ENCODE peak calls at places on chromosome 1, in five cellular contexts. One of them, this sample, is unnamed.

GRCh38 chr1:111747282-111747734 is 8.1 kb upstream of the INKA2 start:
- DNase-seq in IMR-90: peak
- DNase-seq in H9: peak
- DNase-seq in H1: no peak
- DNase-seq in neuronal stem cell: no peak
- DNase-seq in this sample: peak

GRCh38 chr1:1629430-1630190 is 2.4 kb upstream of the MMP23B start:
- DNase-seq in IMR-90: no peak
- DNase-seq in H9: no peak
- DNase-seq in H1: no peak
- DNase-seq in neuronal stem cell: no peak
- DNase-seq in this sample: no peak

GRCh38 chr1:229029644-229030235 is 241.2 kb upstream of the RAB4A start:
- DNase-seq in IMR-90: no peak
- DNase-seq in H9: no peak
- DNase-seq in H1: no peak
- DNase-seq in neuronal stem cell: no peak
- DNase-seq in this sample: no peak

GRCh38 chr1:27527223-27527856 is 37.4 kb upstream of the WASF2 start:
- DNase-seq in IMR-90: peak
- DNase-seq in H9: peak
- DNase-seq in H1: peak
- DNase-seq in neuronal stem cell: peak
- DNase-seq in this sample: peak

GRCh38 chr1:30804822-30805221 is 47.2 kb upstream of the LAPTM5 start:
- DNase-seq in IMR-90: no peak
- DNase-seq in H9: no peak
- DNase-seq in H1: no peak
- DNase-seq in neuronal stem cell: no peak
- DNase-seq in this sample: no peak

GRCh38 chr1:226051356-226051755 is 11.2 kb upstream of the H3-3A start:
- DNase-seq in IMR-90: no peak
- DNase-seq in H9: no peak
- DNase-seq in H1: no peak
- DNase-seq in neuronal stem cell: no peak
- DNase-seq in this sample: no peak

GRCh38 chr1:159647616-159648015 is 60.0 kb downstream of the APCS start:
- DNase-seq in IMR-90: no peak
- DNase-seq in H9: no peak
- DNase-seq in H1: no peak
- DNase-seq in neuronal stem cell: no peak
- DNase-seq in this sample: no peak

GRCh38 chr1:167165948-167166702 is 54.6 kb upstream of the POU2F1 start:
- DNase-seq in IMR-90: no peak
- DNase-seq in H9: peak
- DNase-seq in H1: peak
- DNase-seq in neuronal stem cell: peak
- DNase-seq in this sample: no peak

DNA sequence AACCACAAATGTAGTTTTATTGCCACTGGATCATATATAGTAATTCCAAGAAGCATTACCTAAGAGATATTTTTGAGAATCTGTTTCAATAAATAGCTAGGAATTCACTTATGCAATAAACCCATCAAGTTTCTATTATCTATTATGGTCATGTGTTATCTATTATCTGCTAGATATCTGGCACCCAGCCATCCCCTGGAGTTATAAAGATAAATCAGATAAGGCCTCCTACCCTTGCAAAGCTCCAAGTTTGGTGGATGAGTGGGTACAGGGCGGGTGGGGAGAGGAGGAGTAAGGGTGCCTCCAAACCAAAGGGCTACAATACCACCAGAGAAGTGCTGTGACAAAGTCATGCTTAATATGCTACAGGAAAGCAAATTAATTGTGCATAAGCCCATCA is 10.3 kb upstream of the VWA5B1 start:
- DNase-seq in IMR-90: no peak
- DNase-seq in H9: no peak
- DNase-seq in H1: no peak
- DNase-seq in neuronal stem cell: no peak
- DNase-seq in this sample: no peak
- H2AK5ac ChIP-seq in IMR-90: no peak
- H2AK5ac ChIP-seq in H9: no peak
- H2AK5ac ChIP-seq in H1: no peak
- H2AK5ac ChIP-seq in neuronal stem cell: no peak
- H2AK5ac ChIP-seq in this sample: no peak

DNA sequence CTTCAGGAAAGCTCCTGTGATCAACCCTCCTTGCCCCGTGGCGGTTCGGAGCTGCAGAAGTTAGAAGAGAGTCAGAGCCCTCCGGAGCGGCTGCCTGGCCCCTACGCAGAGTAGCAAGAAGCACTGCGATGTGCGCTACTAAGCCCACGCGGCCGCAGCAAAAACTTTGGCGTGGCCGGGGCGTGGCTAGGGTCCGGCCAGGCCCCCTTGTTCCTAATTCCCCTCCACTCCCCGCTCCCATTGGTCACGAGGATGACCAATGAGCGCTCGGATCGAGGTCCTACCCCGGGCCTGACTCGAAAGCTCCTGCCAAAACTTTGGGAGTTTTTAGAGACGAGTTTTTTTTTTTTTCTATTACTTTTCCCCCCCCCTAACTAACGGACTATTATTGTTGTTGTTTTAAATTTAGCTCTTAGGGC is at the start of gene HLX:
- DNase-seq in IMR-90: peak
- DNase-seq in H9: peak
- DNase-seq in H1: no peak
- DNase-seq in neuronal stem cell: no peak
- DNase-seq in this sample: peak
- H3K14ac ChIP-seq in IMR-90: peak
- H3K14ac ChIP-seq in H9: no peak
- H3K14ac ChIP-seq in H1: no peak
- H3K14ac ChIP-seq in neuronal stem cell: no peak
- H3K14ac ChIP-seq in this sample: no peak

GRCh38 chr1:116474921-116475849 is 95.6 kb downstream of the CD58 start:
- DNase-seq in IMR-90: no peak
- DNase-seq in H9: no peak
- DNase-seq in H1: no peak
- DNase-seq in neuronal stem cell: no peak
- DNase-seq in this sample: peak
- H2BK5ac ChIP-seq in IMR-90: no peak
- H2BK5ac ChIP-seq in H9: no peak
- H2BK5ac ChIP-seq in H1: no peak
- H2BK5ac ChIP-seq in neuronal stem cell: no peak
- H2BK5ac ChIP-seq in this sample: peak

DNA sequence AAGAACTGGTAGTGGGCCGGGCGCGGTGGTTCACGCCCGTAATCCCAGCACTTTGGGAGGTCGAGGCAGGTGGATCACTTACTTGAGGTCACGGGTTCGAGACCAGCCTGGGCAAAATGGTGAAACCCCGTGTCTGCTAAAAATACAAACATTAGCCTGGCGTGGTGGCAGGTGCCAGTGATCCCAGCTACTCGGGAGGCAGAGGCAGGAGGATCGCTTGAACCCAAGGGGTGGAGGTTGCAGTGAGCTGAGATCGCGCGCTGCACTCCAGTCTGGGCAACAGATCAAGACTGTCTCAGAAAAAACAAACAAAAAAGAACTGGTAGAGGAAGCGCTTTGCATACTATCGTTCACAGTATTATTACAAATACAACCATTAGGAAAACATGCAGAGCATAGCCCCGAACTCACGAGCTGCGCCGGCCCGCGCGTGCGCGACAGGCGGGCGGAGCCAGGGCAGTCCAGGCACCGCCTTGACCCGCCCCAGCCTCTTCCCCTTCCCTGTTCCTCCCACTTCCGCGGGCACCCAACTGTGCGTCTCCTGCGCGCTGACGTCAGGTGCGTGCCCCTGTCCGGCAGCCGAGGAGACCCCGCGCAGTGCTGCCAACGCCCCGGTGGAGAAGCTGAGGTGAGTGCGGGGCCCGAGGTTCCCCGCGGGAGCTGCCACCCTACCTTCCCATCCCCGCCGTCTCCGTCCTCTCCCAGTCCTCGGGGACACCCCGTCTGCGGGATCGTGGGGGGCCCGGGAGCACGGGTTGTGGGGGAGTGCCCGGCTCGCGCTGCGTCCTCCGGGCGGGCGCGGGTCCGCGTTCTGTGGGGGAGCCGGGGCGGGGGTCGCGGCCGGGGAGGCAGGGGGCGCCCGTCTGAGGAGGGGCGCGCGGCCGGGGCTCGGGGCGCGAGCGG is at the start of gene CDC42:
- DNase-seq in IMR-90: peak
- DNase-seq in H9: peak
- DNase-seq in H1: peak
- DNase-seq in neuronal stem cell: peak
- DNase-seq in this sample: peak
- H2AK5ac ChIP-seq in IMR-90: peak
- H2AK5ac ChIP-seq in H9: no peak
- H2AK5ac ChIP-seq in H1: peak
- H2AK5ac ChIP-seq in neuronal stem cell: no peak
- H2AK5ac ChIP-seq in this sample: peak